ENCODE peak calls at places on chromosomes 2 and 18, in nine cellular contexts. Z is K562, G is prostate gland, C is breast epithelium, J is suprapubic skin, M is GM12878, E is sigmoid colon, Y is upper lobe of left lung, I is H1. Q is an unnamed sample.

GRCh38 chr2:74560591-74560990 is 6.1 kb downstream of the DOK1 start:
- DNase-seq in Z (no peak), G (no peak), C (peak; percentile 58), J (no peak), M (no peak), E (no peak), Y (no peak), I (no peak), Q (no peak)

GRCh38 chr2:28300489-28300888 is 92.2 kb upstream of the FOSL2 start:
- DNase-seq in Z (no peak), G (no peak), C (no peak), J (no peak), M (no peak), E (no peak), Y (no peak), I (no peak), Q (no peak)

GRCh38 chr2:99710720-99711612 is 221.1 kb upstream of the REV1 start:
- DNase-seq in Z (no peak), G (no peak), C (peak; percentile 59), J (no peak), M (no peak), E (no peak), Y (no peak), I (no peak), Q (no peak)

GRCh38 chr2:103448416-103448815 is 686.6 kb downstream of the TMEM182 start:
- DNase-seq in Z (no peak), G (no peak), C (no peak), J (no peak), M (no peak), E (no peak), Y (no peak), I (no peak), Q (no peak)

GRCh38 chr2:219553168-219553417 is 9.3 kb downstream of the TMEM198 start:
- DNase-seq in Z (no peak), G (no peak), C (no peak), J (no peak), M (no peak), E (no peak), Y (no peak), I (no peak), Q (no peak)

GRCh38 chr2:219252084-219252483 is 959 bp upstream of the TUBA4B start:
- DNase-seq in Z (no peak), G (no peak), C (no peak), J (no peak), M (no peak), E (no peak), Y (no peak), I (no peak), Q (no peak)

GRCh38 chr2:101330253-101330921 is 21.9 kb upstream of the RNF149 start:
- DNase-seq in Z (no peak), G (no peak), C (no peak), J (no peak), M (no peak), E (no peak), Y (peak; percentile 68), I (no peak), Q (no peak)

GRCh38 chr2:43569921-43570320 is 25.9 kb downstream of the THADA start:
- DNase-seq in Z (no peak), G (no peak), C (no peak), J (no peak), M (peak; percentile 57), E (no peak), Y (no peak), I (no peak), Q (no peak)

GRCh38 chr2:119178811-119179601 is 20.5 kb upstream of the C1QL2 start:
- DNase-seq in Z (no peak), G (peak; percentile 18), C (peak; percentile 81), J (no peak), M (no peak), E (no peak), Y (no peak), I (no peak), Q (no peak)

GRCh38 chr2:120910956-120911951 is 175.6 kb downstream of the GLI2 start:
- DNase-seq in Z (no peak), G (no peak), C (no peak), J (no peak), M (no peak), E (no peak), Y (no peak), I (no peak), Q (no peak)

GRCh38 chr18:3725100-3725499 is 275.1 kb downstream of the TGIF1 start:
- DNase-seq in Z (no peak), G (no peak), C (no peak), J (no peak), M (no peak), E (no peak), Y (no peak), I (no peak), Q (no peak)

GRCh38 chr2:22499082-22499844 is 885.7 kb upstream of the KLHL29 start:
- DNase-seq in Z (no peak), G (no peak), C (no peak), J (no peak), M (no peak), E (peak; percentile 68), Y (no peak), I (no peak), Q (no peak)

GRCh38 chr2:178870703-178871102 is 63.5 kb upstream of the TTN start:
- DNase-seq in Z (no peak), G (no peak), C (no peak), J (no peak), M (no peak), E (no peak), Y (no peak), I (no peak), Q (no peak)

GRCh38 chr2:235570966-235571692 is 77.3 kb downstream of the AGAP1 start:
- DNase-seq in Z (no peak), G (no peak), C (no peak), J (no peak), M (no peak), E (no peak), Y (no peak), I (no peak), Q (no peak)

GRCh38 chr2:166092889-166093288 is 34.9 kb downstream of the SCN1A start:
- DNase-seq in Z (no peak), G (no peak), C (no peak), J (no peak), M (no peak), E (no peak), Y (no peak), I (no peak), Q (no peak)

GRCh38 chr2:195531754-195532153 is 125.3 kb upstream of the SLC39A10 start:
- DNase-seq in Z (no peak), G (no peak), C (no peak), J (no peak), M (no peak), E (no peak), Y (no peak), I (no peak), Q (no peak)

GRCh38 chr2:131493199-131494018 is 1.2 kb upstream of the MZT2A start:
- DNase-seq in Z (no peak), G (no peak), C (no peak), J (no peak), M (no peak), E (no peak), Y (no peak), I (no peak), Q (no peak)

GRCh38 chr2:8583400-8584173 is 98.3 kb upstream of the ID2 start:
- DNase-seq in Z (peak; percentile 99), G (peak; percentile 97), C (peak; percentile 68), J (peak; percentile 91), M (peak; percentile 80), E (peak; percentile 98), Y (peak; percentile 99), I (peak; percentile 100), Q (peak; percentile 95)

GRCh38 chr2:192559541-192560126 is 364.9 kb upstream of the TMEFF2 start:
- DNase-seq in Z (no peak), G (peak; percentile 15), C (no peak), J (no peak), M (no peak), E (no peak), Y (no peak), I (no peak), Q (no peak)

GRCh38 chr2:4420032-4420431 is 716.7 kb downstream of the DCDC2C start:
- DNase-seq in Z (no peak), G (no peak), C (no peak), J (no peak), M (no peak), E (no peak), Y (no peak), I (no peak), Q (no peak)

DNA sequence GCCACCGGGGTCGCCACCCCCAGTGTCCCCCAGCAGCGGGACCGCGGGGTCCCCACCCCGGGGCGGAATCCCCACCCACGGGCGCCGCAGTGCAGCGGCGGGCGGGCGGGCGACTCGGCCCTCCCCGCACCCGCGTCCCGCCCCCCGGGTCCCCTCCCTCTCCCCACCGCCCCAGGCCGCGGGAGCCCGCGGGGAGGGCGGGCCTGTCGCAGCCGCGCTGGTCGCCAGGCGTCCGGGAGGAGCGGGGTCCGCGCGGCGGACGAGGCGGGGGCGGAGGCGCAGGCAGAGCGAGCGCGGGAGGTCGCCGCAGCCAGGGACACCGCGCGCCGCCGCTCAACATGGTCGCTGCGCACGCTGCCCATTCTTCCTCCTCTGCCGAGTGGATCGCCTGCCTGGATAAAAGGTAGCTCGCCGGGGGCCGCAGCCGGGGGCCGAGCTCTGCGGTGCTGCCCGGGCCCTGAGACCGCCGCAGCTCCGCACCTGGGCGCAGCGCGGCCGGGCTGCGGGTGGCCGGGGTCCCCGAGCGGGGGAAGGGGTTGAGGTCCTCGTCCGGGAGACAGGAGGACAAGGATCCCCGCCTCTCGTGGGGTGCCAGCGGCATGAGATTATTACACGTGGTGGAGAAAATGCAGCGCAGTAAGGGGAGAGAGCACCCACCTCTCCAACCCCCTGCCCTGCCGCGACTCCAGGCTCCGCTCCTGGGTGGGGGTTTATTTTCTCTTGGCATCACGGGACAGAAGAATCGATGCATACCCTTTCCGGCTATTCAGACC is at the start of gene RAPGEF4:
- DNase-seq in Z (peak; percentile 10), G (no peak), C (no peak), J (no peak), M (no peak), E (no peak), Y (peak; percentile 71), I (peak; percentile 63), Q (no peak)
- TF ChIP-seq POLR2A in Z (no peak), G (no peak), C (no peak), J (no peak), M (no peak), E (no peak), Y (no peak), I (no peak), Q (no peak)

GRCh38 chr2:62627667-62628066 is 77.8 kb upstream of the EHBP1 start:
- DNase-seq in Z (no peak), G (no peak), C (no peak), J (no peak), M (no peak), E (no peak), Y (no peak), I (no peak), Q (no peak)
- TF ChIP-seq CTCF in Z (no peak), G (no peak), C (no peak), J (no peak), M (no peak), E (no peak), Y (no peak), I (peak; percentile 3), Q (no peak)

GRCh38 chr2:37590119-37590571 is 81.3 kb downstream of the CDC42EP3 start:
- DNase-seq in Z (no peak), G (peak; percentile 31), C (peak; percentile 49), J (no peak), M (no peak), E (no peak), Y (no peak), I (no peak), Q (no peak)
- TF ChIP-seq POLR2AphosphoS5 in Z (no peak), G (peak; percentile 75), C (no peak), J (no peak), M (no peak), E (no peak), Y (peak; percentile 37), I (no peak), Q (peak; percentile 77)

GRCh38 chr2:39119732-39120520 is 925 bp downstream of the SOS1 start:
- DNase-seq in Z (peak; percentile 81), G (peak; percentile 42), C (peak; percentile 36), J (no peak), M (no peak), E (peak; percentile 69), Y (peak; percentile 93), I (peak; percentile 80), Q (no peak)
- TF ChIP-seq POLR2A in Z (no peak), G (no peak), C (no peak), J (no peak), M (no peak), E (no peak), Y (no peak), I (no peak), Q (no peak)